ENCODE peak calls at places on chromosome 9, in nine cellular contexts. One of them, this sample, is unnamed.

GRCh38 chr9:108813951-108814601 is 41.7 kb downstream of the ACTL7B start:
- DNase-seq in lower leg skin: peak; percentile 28
- DNase-seq in transverse colon: no peak
- DNase-seq in heart left ventricle: no peak
- DNase-seq in adrenal gland: peak; percentile 33
- DNase-seq in prostate gland: no peak
- DNase-seq in GM12891: no peak
- DNase-seq in esophagus squamous epithelium: no peak
- DNase-seq in A549: peak; percentile 63
- DNase-seq in this sample: no peak

GRCh38 chr9:135070198-135070951 is 17.1 kb upstream of the OLFM1 start:
- DNase-seq in lower leg skin: no peak
- DNase-seq in transverse colon: peak; percentile 1
- DNase-seq in heart left ventricle: no peak
- DNase-seq in adrenal gland: no peak
- DNase-seq in prostate gland: no peak
- DNase-seq in GM12891: no peak
- DNase-seq in esophagus squamous epithelium: no peak
- DNase-seq in A549: no peak
- DNase-seq in this sample: no peak

GRCh38 chr9:125513634-125514413 is 193.2 kb downstream of the MAPKAP1 start:
- DNase-seq in lower leg skin: no peak
- DNase-seq in transverse colon: peak; percentile 28
- DNase-seq in heart left ventricle: no peak
- DNase-seq in adrenal gland: peak; percentile 65
- DNase-seq in prostate gland: peak; percentile 40
- DNase-seq in GM12891: no peak
- DNase-seq in esophagus squamous epithelium: no peak
- DNase-seq in A549: peak; percentile 34
- DNase-seq in this sample: peak; percentile 65

GRCh38 chr9:98516897-98517503 is 191.7 kb downstream of the GABBR2 start:
- DNase-seq in lower leg skin: no peak
- DNase-seq in transverse colon: no peak
- DNase-seq in heart left ventricle: no peak
- DNase-seq in adrenal gland: no peak
- DNase-seq in prostate gland: no peak
- DNase-seq in GM12891: no peak
- DNase-seq in esophagus squamous epithelium: no peak
- DNase-seq in A549: no peak
- DNase-seq in this sample: no peak

GRCh38 chr9:20292002-20292401 is 330.3 kb downstream of the MLLT3 start:
- DNase-seq in lower leg skin: no peak
- DNase-seq in transverse colon: no peak
- DNase-seq in heart left ventricle: no peak
- DNase-seq in adrenal gland: no peak
- DNase-seq in prostate gland: no peak
- DNase-seq in GM12891: no peak
- DNase-seq in esophagus squamous epithelium: no peak
- DNase-seq in A549: peak; percentile 66
- DNase-seq in this sample: no peak

GRCh38 chr9:76744336-76744735 is 19.9 kb upstream of the PCA3 start:
- DNase-seq in lower leg skin: no peak
- DNase-seq in transverse colon: no peak
- DNase-seq in heart left ventricle: no peak
- DNase-seq in adrenal gland: no peak
- DNase-seq in prostate gland: no peak
- DNase-seq in GM12891: no peak
- DNase-seq in esophagus squamous epithelium: no peak
- DNase-seq in A549: no peak
- DNase-seq in this sample: no peak

GRCh38 chr9:71680189-71680983 is 87.9 kb downstream of the CEMIP2 start:
- DNase-seq in lower leg skin: no peak
- DNase-seq in transverse colon: no peak
- DNase-seq in heart left ventricle: no peak
- DNase-seq in adrenal gland: no peak
- DNase-seq in prostate gland: no peak
- DNase-seq in GM12891: no peak
- DNase-seq in esophagus squamous epithelium: no peak
- DNase-seq in A549: peak; percentile 80
- DNase-seq in this sample: no peak

GRCh38 chr9:98118640-98119601 is at the start of gene TRIM14:
- DNase-seq in lower leg skin: no peak
- DNase-seq in transverse colon: peak; percentile 85
- DNase-seq in heart left ventricle: peak; percentile 84
- DNase-seq in adrenal gland: peak; percentile 57
- DNase-seq in prostate gland: peak; percentile 60
- DNase-seq in GM12891: peak; percentile 65
- DNase-seq in esophagus squamous epithelium: no peak
- DNase-seq in A549: peak; percentile 47
- DNase-seq in this sample: peak; percentile 74

GRCh38 chr9:122128432-122129343 is 30.9 kb downstream of the NDUFA8 start:
- DNase-seq in lower leg skin: no peak
- DNase-seq in transverse colon: no peak
- DNase-seq in heart left ventricle: peak; percentile 83
- DNase-seq in adrenal gland: no peak
- DNase-seq in prostate gland: no peak
- DNase-seq in GM12891: no peak
- DNase-seq in esophagus squamous epithelium: no peak
- DNase-seq in A549: no peak
- DNase-seq in this sample: no peak

GRCh38 chr9:133615101-133615896 is 6.1 kb upstream of the FAM163B start:
- DNase-seq in lower leg skin: no peak
- DNase-seq in transverse colon: no peak
- DNase-seq in heart left ventricle: no peak
- DNase-seq in adrenal gland: no peak
- DNase-seq in prostate gland: no peak
- DNase-seq in GM12891: no peak
- DNase-seq in esophagus squamous epithelium: no peak
- DNase-seq in A549: no peak
- DNase-seq in this sample: no peak

GRCh38 chr9:135501261-135502167 is 1.0 kb downstream of the MRPS2 start:
- DNase-seq in lower leg skin: peak; percentile 30
- DNase-seq in transverse colon: peak; percentile 66
- DNase-seq in heart left ventricle: peak; percentile 46
- DNase-seq in adrenal gland: no peak
- DNase-seq in prostate gland: no peak
- DNase-seq in GM12891: peak; percentile 85
- DNase-seq in esophagus squamous epithelium: no peak
- DNase-seq in A549: peak; percentile 71
- DNase-seq in this sample: no peak

GRCh38 chr9:91119147-91119546 is 242.6 kb downstream of the AUH start:
- DNase-seq in lower leg skin: peak; percentile 48
- DNase-seq in transverse colon: no peak
- DNase-seq in heart left ventricle: no peak
- DNase-seq in adrenal gland: no peak
- DNase-seq in prostate gland: no peak
- DNase-seq in GM12891: no peak
- DNase-seq in esophagus squamous epithelium: no peak
- DNase-seq in A549: no peak
- DNase-seq in this sample: no peak

GRCh38 chr9:91116711-91117110 is 245.0 kb downstream of the AUH start:
- DNase-seq in lower leg skin: no peak
- DNase-seq in transverse colon: no peak
- DNase-seq in heart left ventricle: no peak
- DNase-seq in adrenal gland: no peak
- DNase-seq in prostate gland: no peak
- DNase-seq in GM12891: no peak
- DNase-seq in esophagus squamous epithelium: no peak
- DNase-seq in A549: no peak
- DNase-seq in this sample: no peak

GRCh38 chr9:91119679-91120078 is 242.0 kb downstream of the AUH start:
- DNase-seq in lower leg skin: no peak
- DNase-seq in transverse colon: no peak
- DNase-seq in heart left ventricle: no peak
- DNase-seq in adrenal gland: no peak
- DNase-seq in prostate gland: no peak
- DNase-seq in GM12891: no peak
- DNase-seq in esophagus squamous epithelium: no peak
- DNase-seq in A549: no peak
- DNase-seq in this sample: no peak

GRCh38 chr9:91117474-91117891 is 244.2 kb downstream of the AUH start:
- DNase-seq in lower leg skin: no peak
- DNase-seq in transverse colon: no peak
- DNase-seq in heart left ventricle: peak; percentile 63
- DNase-seq in adrenal gland: no peak
- DNase-seq in prostate gland: no peak
- DNase-seq in GM12891: no peak
- DNase-seq in esophagus squamous epithelium: no peak
- DNase-seq in A549: no peak
- DNase-seq in this sample: no peak

DNA sequence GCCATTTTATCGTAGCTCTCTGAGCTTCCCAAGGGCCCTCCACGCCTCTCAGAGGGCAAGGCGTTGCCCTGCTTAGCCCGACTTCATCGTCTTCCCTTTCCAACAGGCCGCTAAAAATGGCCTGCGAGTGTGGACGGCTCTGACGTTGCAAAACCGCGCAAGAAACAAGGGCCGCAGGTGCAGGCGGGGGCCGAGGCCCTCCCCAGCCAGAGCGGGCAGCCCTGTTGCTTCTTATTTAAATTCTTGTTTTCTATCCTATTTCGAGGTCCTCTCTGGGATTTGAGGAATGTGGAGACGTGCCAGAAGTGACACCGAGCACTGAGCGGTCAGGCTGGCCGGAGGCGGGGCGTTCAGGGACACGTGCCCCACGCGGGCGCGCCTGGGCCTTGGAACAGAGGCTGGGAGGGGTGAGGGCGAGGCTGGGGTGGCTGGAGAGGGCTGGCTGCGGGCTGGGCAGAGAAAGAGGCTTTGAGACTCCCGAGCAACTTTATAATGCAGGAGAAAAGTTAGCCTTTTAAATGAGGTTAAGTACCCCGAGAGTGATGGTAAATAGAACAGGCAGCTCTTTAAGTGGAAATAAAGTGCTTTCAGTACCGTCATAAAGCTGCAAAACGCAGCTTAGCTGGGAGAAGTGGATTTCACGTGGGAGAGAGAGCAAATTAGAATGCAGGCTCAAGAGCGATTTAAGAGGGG is 243.6 kb downstream of the AUH start:
- DNase-seq in lower leg skin: peak; percentile 65
- DNase-seq in transverse colon: peak; percentile 86
- DNase-seq in heart left ventricle: peak; percentile 93
- DNase-seq in adrenal gland: peak; percentile 88
- DNase-seq in prostate gland: peak; percentile 15
- DNase-seq in GM12891: no peak
- DNase-seq in esophagus squamous epithelium: no peak
- DNase-seq in A549: no peak
- DNase-seq in this sample: peak; percentile 6
- TF ChIP-seq POLR2A in lower leg skin: no peak
- TF ChIP-seq POLR2A in transverse colon: no peak
- TF ChIP-seq POLR2A in heart left ventricle: peak; percentile 5
- TF ChIP-seq POLR2A in adrenal gland: peak; percentile 57
- TF ChIP-seq POLR2A in prostate gland: no peak
- TF ChIP-seq POLR2A in GM12891: no peak
- TF ChIP-seq POLR2A in esophagus squamous epithelium: no peak
- TF ChIP-seq POLR2A in A549: no peak
- TF ChIP-seq POLR2A in this sample: no peak

GRCh38 chr9:112484607-112485006 is 2.0 kb upstream of the KIAA1958 start:
- DNase-seq in lower leg skin: no peak
- DNase-seq in transverse colon: no peak
- DNase-seq in heart left ventricle: no peak
- DNase-seq in adrenal gland: no peak
- DNase-seq in prostate gland: no peak
- DNase-seq in GM12891: no peak
- DNase-seq in esophagus squamous epithelium: no peak
- DNase-seq in A549: no peak
- DNase-seq in this sample: no peak

GRCh38 chr9:112485574-112485973 is 1.1 kb upstream of the KIAA1958 start:
- DNase-seq in lower leg skin: no peak
- DNase-seq in transverse colon: no peak
- DNase-seq in heart left ventricle: no peak
- DNase-seq in adrenal gland: no peak
- DNase-seq in prostate gland: no peak
- DNase-seq in GM12891: no peak
- DNase-seq in esophagus squamous epithelium: no peak
- DNase-seq in A549: no peak
- DNase-seq in this sample: no peak

GRCh38 chr9:112487008-112487798 is 576 bp downstream of the KIAA1958 start:
- DNase-seq in lower leg skin: peak; percentile 19
- DNase-seq in transverse colon: peak; percentile 69
- DNase-seq in heart left ventricle: peak; percentile 78
- DNase-seq in adrenal gland: peak; percentile 74
- DNase-seq in prostate gland: peak; percentile 55
- DNase-seq in GM12891: peak; percentile 23
- DNase-seq in esophagus squamous epithelium: no peak
- DNase-seq in A549: peak; percentile 62
- DNase-seq in this sample: peak; percentile 67

GRCh38 chr9:112487799-112488345 is 1.2 kb downstream of the KIAA1958 start:
- DNase-seq in lower leg skin: no peak
- DNase-seq in transverse colon: no peak
- DNase-seq in heart left ventricle: no peak
- DNase-seq in adrenal gland: no peak
- DNase-seq in prostate gland: no peak
- DNase-seq in GM12891: no peak
- DNase-seq in esophagus squamous epithelium: no peak
- DNase-seq in A549: peak; percentile 12
- DNase-seq in this sample: no peak

GRCh38 chr9:112486221-112487007 is at the start of gene KIAA1958:
- DNase-seq in lower leg skin: peak; percentile 30
- DNase-seq in transverse colon: peak; percentile 89
- DNase-seq in heart left ventricle: peak; percentile 91
- DNase-seq in adrenal gland: peak; percentile 81
- DNase-seq in prostate gland: peak; percentile 82
- DNase-seq in GM12891: peak; percentile 86
- DNase-seq in esophagus squamous epithelium: peak; percentile 14
- DNase-seq in A549: peak; percentile 89
- DNase-seq in this sample: peak; percentile 84
- TF ChIP-seq POLR2A in lower leg skin: no peak
- TF ChIP-seq POLR2A in transverse colon: peak; percentile 61
- TF ChIP-seq POLR2A in heart left ventricle: peak; percentile 36
- TF ChIP-seq POLR2A in adrenal gland: peak; percentile 66
- TF ChIP-seq POLR2A in prostate gland: peak; percentile 57
- TF ChIP-seq POLR2A in GM12891: peak; percentile 94
- TF ChIP-seq POLR2A in esophagus squamous epithelium: no peak
- TF ChIP-seq POLR2A in A549: peak; percentile 99
- TF ChIP-seq POLR2A in this sample: peak; percentile 72

DNA sequence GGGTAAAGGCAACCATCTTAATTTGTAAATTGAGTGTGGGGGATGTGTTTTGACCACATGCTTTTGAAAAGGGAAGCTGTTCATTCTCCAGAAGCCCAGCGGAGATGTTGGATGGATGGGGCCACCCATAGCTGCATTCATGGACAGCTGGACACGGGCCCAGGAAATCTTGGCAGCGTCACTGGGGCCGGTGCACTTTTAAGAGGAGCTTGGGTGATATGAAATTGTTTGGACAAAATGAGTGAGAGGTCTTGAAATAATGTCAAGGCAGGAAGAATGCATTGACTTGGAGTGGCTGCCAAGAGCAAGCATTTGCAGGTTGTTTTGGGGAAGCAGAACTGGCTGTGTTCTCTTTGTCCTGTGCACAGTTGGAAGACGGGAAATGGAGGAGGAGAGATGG is 33.6 kb downstream of the SYK start:
- DNase-seq in lower leg skin: no peak
- DNase-seq in transverse colon: no peak
- DNase-seq in heart left ventricle: no peak
- DNase-seq in adrenal gland: no peak
- DNase-seq in prostate gland: no peak
- DNase-seq in GM12891: no peak
- DNase-seq in esophagus squamous epithelium: no peak
- DNase-seq in A549: no peak
- DNase-seq in this sample: no peak
- TF ChIP-seq POLR2A in lower leg skin: no peak
- TF ChIP-seq POLR2A in transverse colon: no peak
- TF ChIP-seq POLR2A in heart left ventricle: no peak
- TF ChIP-seq POLR2A in adrenal gland: no peak
- TF ChIP-seq POLR2A in prostate gland: no peak
- TF ChIP-seq POLR2A in GM12891: no peak
- TF ChIP-seq POLR2A in esophagus squamous epithelium: no peak
- TF ChIP-seq POLR2A in A549: no peak
- TF ChIP-seq POLR2A in this sample: no peak

GRCh38 chr9:92668746-92669526 is 995 bp downstream of the IPPK start:
- DNase-seq in lower leg skin: no peak
- DNase-seq in transverse colon: peak; percentile 54
- DNase-seq in heart left ventricle: no peak
- DNase-seq in adrenal gland: no peak
- DNase-seq in prostate gland: no peak
- DNase-seq in GM12891: no peak
- DNase-seq in esophagus squamous epithelium: no peak
- DNase-seq in A549: peak; percentile 50
- DNase-seq in this sample: peak; percentile 42
- TF ChIP-seq POLR2A in lower leg skin: no peak
- TF ChIP-seq POLR2A in transverse colon: no peak
- TF ChIP-seq POLR2A in heart left ventricle: peak; percentile 13
- TF ChIP-seq POLR2A in adrenal gland: peak; percentile 64
- TF ChIP-seq POLR2A in prostate gland: no peak
- TF ChIP-seq POLR2A in GM12891: no peak
- TF ChIP-seq POLR2A in esophagus squamous epithelium: no peak
- TF ChIP-seq POLR2A in A549: no peak
- TF ChIP-seq POLR2A in this sample: no peak